ENCODE peak calls at places on chromosomes 4 and X, in seven cellular contexts. U, G, R, S, F, E and T are unnamed samples.

GRCh38 chr4:5750052-5750950 is 39.3 kb downstream of the EVC start:
- DNase-seq in F (no peak), E (peak; percentile 44), U (no peak), G (no peak), S (no peak), R (no peak), T (peak; percentile 84)

GRCh38 chr4:38723114-38723513 is 59.1 kb downstream of the KLF3 start:
- DNase-seq in R (no peak), G (no peak), F (no peak), S (no peak), E (no peak), U (no peak), T (no peak)

GRCh38 chrX:117743469-117744251 is 372.9 kb downstream of the KLHL13 start:
- DNase-seq in F (no peak), S (no peak), E (peak; percentile 23), R (no peak), U (no peak), G (no peak), T (peak; percentile 1)

GRCh38 chrX:12378706-12379105 is 240.4 kb downstream of the FRMPD4 start:
- DNase-seq in G (no peak), E (no peak), U (no peak), S (no peak), F (no peak), R (no peak), T (peak; percentile 5)

GRCh38 chrX:37745835-37746234 is 34.0 kb upstream of the CYBB start:
- DNase-seq in E (no peak), F (no peak), S (no peak), R (no peak), U (no peak), G (no peak), T (no peak)

GRCh38 chr4:8261851-8262535 is 7.6 kb upstream of the HTRA3 start:
- DNase-seq in E (no peak), R (no peak), F (no peak), G (no peak), U (no peak), S (no peak), T (peak; percentile 25)

GRCh38 chr4:26762650-26763049 is 98.0 kb upstream of the STIM2 start:
- DNase-seq in E (peak; percentile 66), S (no peak), F (no peak), R (no peak), G (no peak), U (no peak), T (peak; percentile 54)

GRCh38 chrX:102517331-102517730 is 792 bp upstream of the TMSB15A start:
- DNase-seq in E (peak; percentile 4), F (peak; percentile 24), R (no peak), S (no peak), G (no peak), U (no peak), T (peak; percentile 17)

GRCh38 chr4:153294631-153295030 is 49.9 kb upstream of the MND1 start:
- DNase-seq in U (peak; percentile 33), E (peak; percentile 73), G (no peak), R (no peak), F (no peak), S (no peak), T (peak; percentile 10)

GRCh38 chrX:44874481-44875184 is 1.6 kb downstream of the KDM6A start:
- DNase-seq in F (no peak), E (no peak), S (peak; percentile 36), U (peak; percentile 11), G (no peak), R (peak; percentile 35), T (peak; percentile 49)

GRCh38 chrX:7083468-7084396 is 63.8 kb upstream of the STS start:
- DNase-seq in R (no peak), E (peak; percentile 96), G (no peak), S (peak; percentile 87), F (no peak), U (peak; percentile 41), T (peak; percentile 98)

GRCh38 chr4:110108470-110108869 is 89.9 kb downstream of the ELOVL6 start:
- DNase-seq in E (no peak), F (no peak), R (no peak), S (no peak), G (no peak), U (no peak), T (no peak)

GRCh38 chrX:133535066-133535465 is 119.8 kb upstream of the GPC4 start:
- DNase-seq in E (no peak), U (no peak), R (no peak), S (no peak), F (no peak), G (no peak), T (no peak)

GRCh38 chrX:24996096-24996709 is 19.6 kb downstream of the ARX start:
- DNase-seq in U (no peak), G (no peak), R (no peak), E (no peak), F (no peak), S (no peak), T (no peak)

GRCh38 chrX:121036951-121037350 is 10.5 kb upstream of the GLUD2 start:
- DNase-seq in E (no peak), R (no peak), F (no peak), S (no peak), G (no peak), U (no peak), T (no peak)

GRCh38 chr4:39834269-39834668 is 136.3 kb downstream of the UBE2K start:
- DNase-seq in S (no peak), F (no peak), E (no peak), G (no peak), U (no peak), R (no peak), T (no peak)

GRCh38 chr4:155548173-155548572 is 118.5 kb upstream of the GUCY1A1 start:
- DNase-seq in R (no peak), S (no peak), U (no peak), F (no peak), G (no peak), E (no peak), T (peak; percentile 14)

GRCh38 chr4:850323-850945 is 24.5 kb upstream of the CPLX1 start:
- DNase-seq in G (peak; percentile 17), E (no peak), S (no peak), R (no peak), U (no peak), F (no peak), T (no peak)

GRCh38 chr4:41865306-41865980 is 69.8 kb upstream of the TMEM33 start:
- DNase-seq in G (peak; percentile 57), S (no peak), F (no peak), R (no peak), E (no peak), U (no peak), T (no peak)

GRCh38 chr4:17066241-17066640 is 167.8 kb upstream of the LDB2 start:
- DNase-seq in G (no peak), S (no peak), U (no peak), F (no peak), E (no peak), R (no peak), T (peak; percentile 53)

GRCh38 chrX:46927718-46928117 is 15.5 kb downstream of the JADE3 start:
- DNase-seq in F (no peak), G (no peak), S (no peak), E (no peak), U (no peak), R (no peak), T (no peak)

GRCh38 chrX:81791086-81791485 is 589.2 kb downstream of the SH3BGRL start:
- DNase-seq in G (no peak), F (no peak), R (no peak), U (no peak), E (no peak), S (no peak), T (no peak)

GRCh38 chr4:125303821-125304220 is 10.9 kb upstream of the FAT4 start:
- DNase-seq in S (no peak), R (no peak), F (no peak), E (peak; percentile 91), U (no peak), G (no peak), T (no peak)

GRCh38 chrX:33195698-33196097 is 15.7 kb downstream of the DMD start:
- DNase-seq in R (no peak), S (no peak), F (no peak), E (no peak), G (no peak), U (no peak), T (peak; percentile 31)

GRCh38 chr4:141102367-141102766 is 30.9 kb downstream of the RNF150 start:
- DNase-seq in F (no peak), U (no peak), S (no peak), G (no peak), R (no peak), E (peak; percentile 91), T (peak; percentile 80)

GRCh38 chr4:111537861-111538260 is 607.4 kb upstream of the FAM241A start:
- DNase-seq in U (no peak), E (no peak), F (no peak), G (no peak), S (no peak), R (no peak), T (peak; percentile 60)